ENCODE peak calls at places on chromosome 11, in eight cellular contexts. O is spleen, K is astrocyte, D is choroid plexus epithelial cell, T is endodermal cell, R is transverse colon, Y is heart right ventricle, P is AG10803. B is an unnamed sample.

GRCh38 chr11:46047520-46047919 is 73.7 kb downstream of the PHF21A start:
- DNase-seq in D (peak), R (no peak), T (no peak), P (peak), Y (no peak), K (peak), O (no peak), B (no peak)

GRCh38 chr11:33773399-33774355 is 643 bp downstream of the FBXO3 start:
- DNase-seq in O (peak), P (no peak), R (no peak), T (peak), D (no peak), K (no peak), Y (no peak), B (no peak)

GRCh38 chr11:12182650-12183511 is 72.5 kb downstream of the MICAL2 start:
- DNase-seq in Y (peak), R (no peak), P (peak), T (peak), O (no peak), K (peak), D (peak), B (peak)

GRCh38 chr11:104830080-104830479 is 68.2 kb downstream of the CASP12 start:
- DNase-seq in O (no peak), R (no peak), K (peak), D (peak), Y (no peak), T (no peak), P (peak), B (no peak)

GRCh38 chr11:65425105-65425970 is 2.7 kb downstream of the NEAT1 start:
- DNase-seq in K (peak), P (peak), T (peak), O (peak), Y (peak), R (peak), D (peak), B (no peak)

GRCh38 chr11:56849852-56850251 is 101.4 kb upstream of the OR9G4 start:
- DNase-seq in T (no peak), Y (no peak), P (no peak), R (no peak), D (no peak), K (no peak), O (no peak), B (no peak)

GRCh38 chr11:116948375-116948774 is 111.0 kb upstream of the APOA1 start:
- DNase-seq in R (peak), Y (no peak), D (peak), O (no peak), T (no peak), P (no peak), K (peak), B (no peak)

GRCh38 chr11:47099213-47099917 is 77.3 kb downstream of the ARFGAP2 start:
- DNase-seq in P (no peak), R (no peak), T (no peak), D (no peak), K (peak), Y (no peak), O (no peak), B (no peak)

GRCh38 chr11:113730887-113731726 is 25.0 kb upstream of the TMPRSS5 start:
- DNase-seq in Y (peak), O (no peak), R (peak), T (peak), D (peak), K (peak), P (peak), B (no peak)

GRCh38 chr11:118049771-118050170 is 27.1 kb upstream of the TMPRSS4 start:
- DNase-seq in R (no peak), O (no peak), Y (no peak), T (no peak), P (no peak), K (no peak), D (no peak), B (no peak)

GRCh38 chr11:33017478-33017877 is 1.8 kb downstream of the DEPDC7 start:
- DNase-seq in D (no peak), T (no peak), P (no peak), O (no peak), Y (no peak), R (no peak), K (no peak), B (no peak)

GRCh38 chr11:62497132-62497915 is 49.3 kb downstream of the AHNAK start:
- DNase-seq in P (peak), Y (no peak), D (peak), K (peak), R (peak), O (no peak), T (peak), B (no peak)

GRCh38 chr11:8356216-8356615 is 92.5 kb upstream of the LMO1 start:
- DNase-seq in Y (no peak), D (no peak), R (no peak), T (no peak), K (no peak), O (peak), P (no peak), B (no peak)

GRCh38 chr11:8356731-8357504 is 93.2 kb upstream of the LMO1 start:
- DNase-seq in K (peak), R (no peak), O (peak), D (peak), P (no peak), T (no peak), Y (no peak), B (peak)

GRCh38 chr11:8352852-8353505 is 89.3 kb upstream of the LMO1 start:
- DNase-seq in P (no peak), T (no peak), Y (no peak), K (no peak), O (peak), R (no peak), D (no peak), B (no peak)

GRCh38 chr11:8355418-8355742 is 91.7 kb upstream of the LMO1 start:
- DNase-seq in P (no peak), Y (no peak), K (no peak), D (no peak), T (no peak), O (peak), R (no peak), B (no peak)

GRCh38 chr11:8354622-8355417 is 91.1 kb upstream of the LMO1 start:
- DNase-seq in P (no peak), T (peak), R (no peak), Y (no peak), O (peak), D (peak), K (peak), B (no peak)
- TF ChIP-seq CTCF in P (no peak), T (no peak), R (no peak), Y (no peak), O (no peak), D (peak), K (no peak), B (no peak)

GRCh38 chr11:72494109-72494429 is 59.7 kb upstream of the CLPB start:
- DNase-seq in O (no peak), Y (no peak), D (no peak), T (no peak), P (no peak), K (no peak), R (no peak), B (no peak)
- H3K4me3 ChIP-seq in O (no peak), Y (no peak), D (no peak), T (no peak), P (no peak), K (no peak), R (no peak), B (no peak)

GRCh38 chr11:68350759-68351449 is 38.5 kb downstream of the LRP5 start:
- DNase-seq in R (no peak), T (no peak), K (no peak), Y (no peak), O (no peak), D (no peak), P (no peak), B (no peak)
- TF ChIP-seq CTCF in R (no peak), T (no peak), K (no peak), Y (no peak), O (no peak), D (no peak), P (no peak), B (no peak)

GRCh38 chr11:123356539-123356938 is 73.5 kb upstream of the GRAMD1B start:
- DNase-seq in K (no peak), D (no peak), P (no peak), Y (no peak), T (no peak), R (no peak), O (no peak), B (no peak)

GRCh38 chr11:123354371-123354770 is 75.7 kb upstream of the GRAMD1B start:
- DNase-seq in R (no peak), K (no peak), T (no peak), O (no peak), Y (no peak), P (no peak), D (no peak), B (no peak)

GRCh38 chr11:123357353-123357989 is 72.6 kb upstream of the GRAMD1B start:
- DNase-seq in P (no peak), T (no peak), Y (no peak), D (no peak), K (no peak), O (no peak), R (no peak), B (no peak)

GRCh38 chr11:123360267-123360936 is 69.7 kb upstream of the GRAMD1B start:
- DNase-seq in O (no peak), D (no peak), Y (no peak), K (no peak), R (no peak), P (no peak), T (no peak), B (no peak)

GRCh38 chr11:123357990-123358827 is 71.9 kb upstream of the GRAMD1B start:
- DNase-seq in Y (no peak), R (peak), K (peak), T (peak), P (peak), O (peak), D (peak), B (no peak)
- H3K4me3 ChIP-seq in Y (peak), R (no peak), K (peak), T (peak), P (peak), O (peak), D (peak), B (peak)

GRCh38 chr11:60701509-60701818 is 2.1 kb downstream of the MS4A8 start:
- DNase-seq in D (no peak), K (no peak), O (no peak), P (no peak), R (no peak), Y (no peak), T (no peak), B (no peak)

GRCh38 chr11:60705895-60706294 is 6.5 kb downstream of the MS4A8 start:
- DNase-seq in R (no peak), T (peak), D (no peak), O (no peak), K (no peak), Y (no peak), P (no peak), B (no peak)

GRCh38 chr11:60703374-60703773 is 4.0 kb downstream of the MS4A8 start:
- DNase-seq in R (no peak), T (peak), K (no peak), Y (no peak), D (no peak), P (no peak), O (no peak), B (no peak)

GRCh38 chr11:60699282-60699681 is at the start of gene MS4A8:
- DNase-seq in O (no peak), P (no peak), D (peak), Y (no peak), T (no peak), R (peak), K (no peak), B (no peak)

DNA sequence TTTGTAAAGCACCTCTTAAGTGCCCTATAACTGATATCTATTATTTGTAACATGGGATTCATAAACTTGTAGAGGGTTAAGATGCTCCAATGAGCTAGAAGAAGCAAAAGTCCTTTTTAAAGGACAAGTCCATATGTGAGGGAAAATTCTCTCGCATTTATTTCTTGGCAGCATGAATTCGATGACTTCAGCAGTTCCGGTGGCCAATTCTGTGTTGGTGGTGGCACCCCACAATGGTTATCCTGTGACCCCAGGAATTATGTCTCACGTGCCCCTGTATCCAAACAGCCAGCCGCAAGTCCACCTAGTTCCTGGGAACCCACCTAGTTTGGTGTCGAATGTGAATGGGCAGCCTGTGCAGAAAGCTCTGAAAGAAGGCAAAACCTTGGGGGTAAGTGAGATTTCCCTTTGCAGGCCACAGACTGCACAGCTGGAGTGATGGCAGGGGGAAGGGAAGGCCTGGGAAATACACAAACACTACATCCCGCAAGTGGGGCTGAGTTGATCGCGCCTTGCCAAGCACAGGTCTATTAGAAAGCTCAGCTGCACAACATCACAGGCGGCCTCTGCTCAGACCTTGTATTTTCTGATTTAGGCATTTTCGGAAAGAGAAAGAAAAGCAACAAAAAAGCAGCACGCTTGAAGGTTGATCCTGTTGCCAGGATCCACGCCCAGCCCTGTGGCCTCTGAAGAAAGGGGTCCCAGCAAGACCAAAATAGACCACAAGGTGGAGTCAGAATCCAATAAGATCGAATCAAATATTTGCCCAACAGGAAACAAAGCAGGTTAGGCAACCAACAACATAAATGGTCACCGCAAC is 1.5 kb downstream of the MS4A8 start:
- DNase-seq in Y (no peak), T (peak), P (no peak), O (no peak), K (no peak), R (peak), D (peak), B (no peak)
- TF ChIP-seq CTCF in Y (no peak), T (peak), P (no peak), O (no peak), K (peak), R (peak), D (peak), B (no peak)

GRCh38 chr11:71286701-71287643 is 34.6 kb upstream of the SHANK2 start:
- DNase-seq in O (no peak), Y (no peak), P (peak), T (peak), D (peak), R (peak), K (peak), B (no peak)
- H3K4me3 ChIP-seq in O (no peak), Y (no peak), P (no peak), T (no peak), D (no peak), R (no peak), K (peak), B (no peak)